ENCODE peak calls at places on chromosomes 13 and 19, in four cellular contexts. A is cardiac muscle cell, O is IMR-90, C is GM10248. R is an unnamed sample.

GRCh38 chr13:102870677-102871415 is 25.0 kb downstream of the ERCC5 start:
- DNase-seq in A (peak; percentile 82), O (peak; percentile 65), C (peak; percentile 73), R (peak; percentile 54)

GRCh38 chr19:3810708-3811355 is 24.7 kb upstream of the MATK start:
- DNase-seq in A (no peak), O (no peak), C (no peak), R (no peak)

GRCh38 chr13:53921473-53921872 is 892.9 kb downstream of the OLFM4 start:
- DNase-seq in A (no peak), O (no peak), C (no peak), R (no peak)

GRCh38 chr13:69970521-69970920 is 137.1 kb upstream of the ATXN8OS start:
- DNase-seq in A (no peak), O (no peak), C (no peak), R (no peak)

GRCh38 chr19:43465468-43466120 is at the start of gene LYPD3:
- DNase-seq in A (no peak), O (peak; percentile 31), C (no peak), R (no peak)

GRCh38 chr13:91101436-91101835 is 246.1 kb upstream of the MIR17HG start:
- DNase-seq in A (no peak), O (no peak), C (no peak), R (no peak)

GRCh38 chr19:32186542-32187330 is 158.7 kb upstream of the ZNF507 start:
- DNase-seq in A (no peak), O (no peak), C (no peak), R (no peak)

GRCh38 chr19:15253076-15253475 is 20.8 kb upstream of the EPHX3 start:
- DNase-seq in A (no peak), O (no peak), C (no peak), R (no peak)

GRCh38 chr13:40492511-40492910 is 173.9 kb downstream of the FOXO1 start:
- DNase-seq in A (no peak), O (no peak), C (no peak), R (no peak)

GRCh38 chr19:49165111-49165750 is 7.6 kb downstream of the TRPM4 start:
- DNase-seq in A (peak; percentile 90), O (no peak), C (no peak), R (no peak)

GRCh38 chr19:19582471-19582870 is 36.0 kb downstream of the PBX4 start:
- DNase-seq in A (no peak), O (no peak), C (no peak), R (no peak)

GRCh38 chr19:39428309-39429112 is 7.2 kb downstream of the RPS16 start:
- DNase-seq in A (peak; percentile 92), O (peak; percentile 96), C (no peak), R (no peak)

GRCh38 chr13:22091222-22091970 is 420.5 kb downstream of the FGF9 start:
- DNase-seq in A (no peak), O (peak; percentile 79), C (no peak), R (no peak)

GRCh38 chr13:76778906-76779305 is 107.3 kb downstream of the KCTD12 start:
- DNase-seq in A (no peak), O (no peak), C (no peak), R (no peak)

GRCh38 chr19:6126335-6126974 is 9.0 kb upstream of the ACSBG2 start:
- DNase-seq in A (peak; percentile 41), O (peak; percentile 71), C (peak; percentile 60), R (peak; percentile 65)
- TF ChIP-seq CTCF in A (peak; percentile 38), O (peak; percentile 55), C (peak; percentile 65), R (peak; percentile 16)

DNA sequence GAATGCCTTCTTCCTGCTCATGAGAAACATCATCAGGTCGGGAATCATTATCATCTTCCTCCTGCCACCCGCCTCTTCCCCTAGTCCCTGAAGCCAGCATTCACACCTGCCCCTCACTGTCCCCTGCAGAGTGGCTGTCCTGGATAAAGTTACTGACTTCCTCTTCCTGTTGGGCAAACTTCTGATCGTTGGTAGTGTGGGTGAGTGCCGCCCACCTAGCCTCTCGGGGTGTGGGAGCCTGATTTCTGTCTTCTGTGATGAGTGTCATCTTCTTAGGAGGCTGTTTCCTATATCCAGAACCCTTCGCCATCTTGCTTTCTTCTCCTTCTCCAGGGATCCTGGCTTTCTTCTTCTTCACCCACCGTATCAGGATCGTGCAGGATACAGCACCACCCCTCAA is 12.5 kb downstream of the SLC44A2 start:
- DNase-seq in A (no peak), O (no peak), C (peak; percentile 16), R (no peak)
- TF ChIP-seq CTCF in A (no peak), O (no peak), C (no peak), R (no peak)

GRCh38 chr19:2617393-2618165 is 84.9 kb downstream of the GNG7 start:
- DNase-seq in A (no peak), O (no peak), C (no peak), R (no peak)

GRCh38 chr19:2618611-2619010 is 83.9 kb downstream of the GNG7 start:
- DNase-seq in A (no peak), O (peak; percentile 28), C (no peak), R (no peak)

GRCh38 chr19:2615782-2616181 is 86.7 kb downstream of the GNG7 start:
- DNase-seq in A (no peak), O (no peak), C (no peak), R (no peak)

GRCh38 chr19:2616741-2617392 is 85.6 kb downstream of the GNG7 start:
- DNase-seq in A (no peak), O (no peak), C (no peak), R (no peak)

DNA sequence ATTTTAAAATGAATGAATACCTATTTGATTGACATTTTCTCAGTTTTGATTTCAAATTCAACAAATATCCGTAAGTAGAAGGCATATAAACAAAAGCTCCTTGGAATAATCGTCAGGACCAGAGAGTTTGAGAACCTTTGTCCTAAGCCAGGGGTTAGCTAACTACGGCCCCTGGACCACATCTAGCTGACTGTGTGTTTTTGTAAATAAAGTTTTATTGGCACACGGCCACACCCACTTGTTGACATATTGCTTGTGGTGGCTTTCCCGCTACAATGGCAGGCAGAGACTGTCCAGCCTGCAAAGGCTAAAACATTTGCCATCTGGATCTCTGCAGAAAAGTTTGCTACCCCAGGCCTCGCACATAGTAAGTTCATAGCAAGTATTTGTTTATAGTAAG is 83.4 kb downstream of the GNG7 start:
- DNase-seq in A (no peak), O (no peak), C (no peak), R (no peak)
- TF ChIP-seq CTCF in A (no peak), O (no peak), C (no peak), R (no peak)

DNA sequence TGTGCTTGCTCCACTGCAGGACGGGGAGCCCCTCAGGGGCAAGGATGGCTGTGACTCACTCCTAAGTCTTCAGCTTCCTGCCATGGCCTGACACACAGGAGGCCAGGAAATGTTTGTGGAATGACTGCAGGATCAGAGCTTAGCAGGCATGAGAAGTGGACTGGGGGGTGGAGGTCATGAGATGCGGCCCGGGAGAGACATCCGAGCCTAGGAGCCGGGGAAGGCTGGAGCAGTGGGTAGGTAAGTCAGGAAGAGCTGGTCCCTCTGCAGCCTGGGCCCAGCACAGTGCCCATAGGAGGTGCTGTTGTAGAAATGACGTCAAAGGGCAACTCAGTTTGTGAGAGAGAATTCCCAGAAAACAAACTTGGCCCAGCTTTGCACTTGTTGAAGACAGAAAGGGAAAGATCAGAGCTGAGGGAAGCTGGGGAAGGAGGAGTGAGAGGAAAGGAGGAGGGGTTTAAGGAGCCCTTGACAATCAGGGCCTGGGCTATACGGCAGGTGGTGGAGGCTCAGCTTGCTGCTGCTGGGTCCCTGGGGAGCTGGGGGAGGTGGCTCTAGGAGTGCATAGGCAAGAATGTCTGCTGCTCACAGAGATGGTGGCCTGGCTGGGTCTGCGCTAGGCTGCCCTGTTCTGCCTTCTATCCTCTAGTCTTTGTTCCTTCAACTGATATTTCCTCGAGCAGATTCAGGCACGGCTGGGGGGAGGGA is 18.5 kb downstream of the POU2F2 start:
- DNase-seq in A (no peak), O (peak; percentile 99), C (peak; percentile 62), R (peak; percentile 74)
- TF ChIP-seq CTCF in A (peak; percentile 39), O (peak; percentile 47), C (no peak), R (no peak)

DNA sequence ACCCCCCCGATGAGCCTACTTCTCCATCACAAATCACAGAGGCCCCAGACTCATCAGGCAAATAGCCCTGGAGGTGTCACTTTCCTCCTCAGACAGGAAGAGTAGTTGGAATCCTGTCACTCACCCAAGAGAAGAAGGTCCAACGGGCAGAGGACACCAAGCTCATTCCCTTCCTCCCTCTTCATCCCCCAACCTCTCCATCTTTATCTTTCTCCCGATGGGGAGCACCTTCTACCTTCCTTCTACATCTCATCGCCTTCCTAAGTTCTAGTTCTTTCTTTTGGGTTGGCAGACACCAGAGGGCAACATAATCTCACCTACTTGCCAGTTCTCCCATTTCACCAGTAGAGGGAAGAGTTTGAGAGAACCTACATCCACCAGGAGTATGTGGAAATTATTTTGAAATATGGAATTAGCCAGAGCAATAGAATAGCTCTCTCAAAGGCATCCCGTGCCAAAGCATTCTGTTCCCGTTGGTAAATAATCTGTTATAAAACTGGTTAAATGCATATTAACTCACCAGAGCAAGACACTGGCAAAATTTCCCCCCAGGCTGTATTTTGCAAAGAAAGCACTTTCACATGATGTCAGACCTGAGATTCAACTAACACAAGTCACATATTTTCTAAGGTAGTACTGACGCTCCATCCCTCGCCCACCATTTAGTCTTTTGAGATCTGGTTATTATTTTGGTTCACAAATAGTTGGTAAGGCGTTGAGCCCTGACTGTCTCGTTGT is 55.0 kb downstream of the ZIC5 start:
- DNase-seq in A (peak; percentile 55), O (peak; percentile 71), C (peak; percentile 80), R (peak; percentile 76)
- TF ChIP-seq CTCF in A (peak; percentile 98), O (peak; percentile 100), C (peak; percentile 85), R (peak; percentile 65)

GRCh38 chr19:38134538-38135149 is 89.4 kb downstream of the DPF1 start:
- DNase-seq in A (peak; percentile 67), O (peak; percentile 37), C (peak; percentile 54), R (peak; percentile 58)
- TF ChIP-seq CTCF in A (peak; percentile 65), O (peak; percentile 58), C (peak; percentile 41), R (peak; percentile 37)

GRCh38 chr13:84651288-84651687 is 769.0 kb upstream of the SLITRK1 start:
- DNase-seq in A (no peak), O (peak; percentile 85), C (no peak), R (no peak)

GRCh38 chr13:84648069-84648640 is 765.9 kb upstream of the SLITRK1 start:
- DNase-seq in A (no peak), O (no peak), C (no peak), R (no peak)

GRCh38 chr13:84649853-84650252 is 767.6 kb upstream of the SLITRK1 start:
- DNase-seq in A (no peak), O (peak; percentile 48), C (no peak), R (no peak)

GRCh38 chr13:84641491-84641890 is 759.2 kb upstream of the SLITRK1 start:
- DNase-seq in A (no peak), O (peak; percentile 47), C (no peak), R (no peak)

DNA sequence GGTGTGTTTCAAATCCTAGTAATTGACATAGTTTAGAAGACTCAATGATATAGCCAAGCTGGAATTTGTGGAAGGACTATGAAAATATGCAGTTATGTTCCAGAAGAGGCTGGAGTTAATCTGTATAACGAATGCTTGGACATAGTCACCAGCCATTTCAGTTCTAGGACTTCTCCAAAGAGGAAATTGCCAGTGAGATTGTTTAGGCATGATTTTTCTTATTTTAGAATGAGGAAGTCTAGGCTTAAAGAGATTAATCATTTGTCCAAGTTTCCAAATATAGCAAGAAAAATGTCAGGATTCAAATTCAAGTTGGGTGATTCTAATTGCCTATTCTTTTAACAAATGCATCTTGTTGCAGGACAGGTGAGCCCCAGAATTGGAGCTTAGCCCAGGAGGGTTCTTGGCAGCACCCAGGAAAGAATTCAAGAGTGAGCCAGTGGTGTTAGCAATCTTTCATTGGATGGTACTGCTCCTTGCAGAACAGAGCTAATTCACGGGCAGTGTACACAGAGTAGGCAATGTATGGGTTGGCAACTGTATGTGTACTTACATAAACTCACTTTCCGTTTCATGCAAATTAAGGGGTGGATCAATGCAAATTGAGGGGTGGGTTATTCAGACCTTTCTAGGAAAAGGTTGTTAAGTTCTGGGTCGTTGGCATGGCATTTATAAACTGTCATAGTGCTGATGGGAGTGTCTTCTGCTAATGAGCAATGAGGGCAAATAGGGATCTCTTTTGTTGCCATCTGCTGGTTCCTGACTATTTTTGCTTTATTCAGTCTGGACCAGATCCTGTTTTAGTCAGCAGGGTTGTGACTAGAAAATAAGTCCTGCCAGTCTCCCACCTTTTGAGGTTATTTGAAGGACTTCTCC is 763.2 kb upstream of the SLITRK1 start:
- DNase-seq in A (no peak), O (peak; percentile 71), C (no peak), R (no peak)
- TF ChIP-seq CTCF in A (no peak), O (no peak), C (no peak), R (no peak)

R was measured in GM20000.